ENCODE peak calls at places on chromosomes 3 and 15, in five cellular contexts. One of them, this sample, is unnamed.
A peak's percentile ranks its signal among the peaks of the same experiment; 100 is the strongest.

GRCh38 chr15:96701443-96701842 is 370.9 kb downstream of the NR2F2 start:
- DNase-seq in NCI-H1105 treated with DMSO at 0.1 percent for 48 hours: no peak
- DNase-seq in nucleus accumbens: no peak
- DNase-seq in activated T-cell treated with anti-CD3 and anti-CD28 coated beads, Interleukin-2, amount 50 U/mL, for 1 hour: no peak
- DNase-seq in activated T-helper 1 cell treated with Interleukin-2 at 50 U/mL for 16 hours: no peak
- DNase-seq in this sample: no peak

GRCh38 chr3:4738737-4739274 is 240.4 kb upstream of the BHLHE40 start:
- DNase-seq in NCI-H1105 treated with DMSO at 0.1 percent for 48 hours: no peak
- DNase-seq in activated T-cell treated with anti-CD3 and anti-CD28 coated beads, Interleukin-2, amount 50 U/mL, for 1 hour: no peak
- DNase-seq in nucleus accumbens: no peak
- DNase-seq in activated T-helper 1 cell treated with Interleukin-2 at 50 U/mL for 16 hours: no peak
- DNase-seq in this sample: no peak

GRCh38 chr15:65653781-65654521 is 32.2 kb downstream of the SLC24A1 start:
- DNase-seq in activated T-cell treated with anti-CD3 and anti-CD28 coated beads, Interleukin-2, amount 50 U/mL, for 1 hour: no peak
- DNase-seq in NCI-H1105 treated with DMSO at 0.1 percent for 48 hours: no peak
- DNase-seq in nucleus accumbens: no peak
- DNase-seq in activated T-helper 1 cell treated with Interleukin-2 at 50 U/mL for 16 hours: no peak
- DNase-seq in this sample: no peak

GRCh38 chr3:105367063-105367405 is 325 bp downstream of the ALCAM start:
- DNase-seq in activated T-cell treated with anti-CD3 and anti-CD28 coated beads, Interleukin-2, amount 50 U/mL, for 1 hour: peak; percentile 50
- DNase-seq in NCI-H1105 treated with DMSO at 0.1 percent for 48 hours: no peak
- DNase-seq in activated T-helper 1 cell treated with Interleukin-2 at 50 U/mL for 16 hours: no peak
- DNase-seq in nucleus accumbens: peak; percentile 68
- DNase-seq in this sample: peak; percentile 51

GRCh38 chr3:15636028-15636709 is 34.6 kb downstream of the BTD start:
- DNase-seq in nucleus accumbens: no peak
- DNase-seq in activated T-helper 1 cell treated with Interleukin-2 at 50 U/mL for 16 hours: no peak
- DNase-seq in NCI-H1105 treated with DMSO at 0.1 percent for 48 hours: no peak
- DNase-seq in activated T-cell treated with anti-CD3 and anti-CD28 coated beads, Interleukin-2, amount 50 U/mL, for 1 hour: no peak
- DNase-seq in this sample: no peak

GRCh38 chr3:128316456-128316855 is 150.2 kb downstream of the DNAJB8 start:
- DNase-seq in activated T-cell treated with anti-CD3 and anti-CD28 coated beads, Interleukin-2, amount 50 U/mL, for 1 hour: peak; percentile 72
- DNase-seq in activated T-helper 1 cell treated with Interleukin-2 at 50 U/mL for 16 hours: peak; percentile 52
- DNase-seq in NCI-H1105 treated with DMSO at 0.1 percent for 48 hours: no peak
- DNase-seq in nucleus accumbens: no peak
- DNase-seq in this sample: no peak

GRCh38 chr3:107756649-107757048 is 233.9 kb downstream of the BBX start:
- DNase-seq in NCI-H1105 treated with DMSO at 0.1 percent for 48 hours: no peak
- DNase-seq in nucleus accumbens: no peak
- DNase-seq in activated T-cell treated with anti-CD3 and anti-CD28 coated beads, Interleukin-2, amount 50 U/mL, for 1 hour: no peak
- DNase-seq in activated T-helper 1 cell treated with Interleukin-2 at 50 U/mL for 16 hours: no peak
- DNase-seq in this sample: no peak

GRCh38 chr3:150235799-150236198 is 172.3 kb upstream of the TSC22D2 start:
- DNase-seq in activated T-cell treated with anti-CD3 and anti-CD28 coated beads, Interleukin-2, amount 50 U/mL, for 1 hour: no peak
- DNase-seq in NCI-H1105 treated with DMSO at 0.1 percent for 48 hours: no peak
- DNase-seq in nucleus accumbens: no peak
- DNase-seq in activated T-helper 1 cell treated with Interleukin-2 at 50 U/mL for 16 hours: no peak
- DNase-seq in this sample: no peak

GRCh38 chr3:64408770-64409169 is 183.5 kb upstream of the PRICKLE2 start:
- DNase-seq in nucleus accumbens: no peak
- DNase-seq in activated T-cell treated with anti-CD3 and anti-CD28 coated beads, Interleukin-2, amount 50 U/mL, for 1 hour: no peak
- DNase-seq in NCI-H1105 treated with DMSO at 0.1 percent for 48 hours: no peak
- DNase-seq in activated T-helper 1 cell treated with Interleukin-2 at 50 U/mL for 16 hours: no peak
- DNase-seq in this sample: no peak

GRCh38 chr3:32077260-32078084 is 28.9 kb upstream of the GPD1L start:
- DNase-seq in activated T-cell treated with anti-CD3 and anti-CD28 coated beads, Interleukin-2, amount 50 U/mL, for 1 hour: no peak
- DNase-seq in activated T-helper 1 cell treated with Interleukin-2 at 50 U/mL for 16 hours: no peak
- DNase-seq in nucleus accumbens: no peak
- DNase-seq in NCI-H1105 treated with DMSO at 0.1 percent for 48 hours: peak; percentile 24
- DNase-seq in this sample: no peak

GRCh38 chr3:12381199-12381598 is 92.3 kb downstream of the PPARG start:
- DNase-seq in NCI-H1105 treated with DMSO at 0.1 percent for 48 hours: no peak
- DNase-seq in activated T-helper 1 cell treated with Interleukin-2 at 50 U/mL for 16 hours: no peak
- DNase-seq in nucleus accumbens: no peak
- DNase-seq in activated T-cell treated with anti-CD3 and anti-CD28 coated beads, Interleukin-2, amount 50 U/mL, for 1 hour: no peak
- DNase-seq in this sample: no peak

GRCh38 chr3:173748140-173748539 is 350.6 kb downstream of the NLGN1 start:
- DNase-seq in activated T-cell treated with anti-CD3 and anti-CD28 coated beads, Interleukin-2, amount 50 U/mL, for 1 hour: no peak
- DNase-seq in NCI-H1105 treated with DMSO at 0.1 percent for 48 hours: no peak
- DNase-seq in activated T-helper 1 cell treated with Interleukin-2 at 50 U/mL for 16 hours: no peak
- DNase-seq in nucleus accumbens: no peak
- DNase-seq in this sample: no peak

GRCh38 chr3:195705081-195705991 is 15.4 kb upstream of the MUC20 start:
- DNase-seq in activated T-helper 1 cell treated with Interleukin-2 at 50 U/mL for 16 hours: no peak
- DNase-seq in activated T-cell treated with anti-CD3 and anti-CD28 coated beads, Interleukin-2, amount 50 U/mL, for 1 hour: no peak
- DNase-seq in NCI-H1105 treated with DMSO at 0.1 percent for 48 hours: no peak
- DNase-seq in nucleus accumbens: no peak
- DNase-seq in this sample: no peak

This sample was measured in neural progenitor cell.